ENCODE peak calls at places on chromosomes 13 and 19, in four cellular contexts. One of them, this sample, is unnamed.

GRCh38 chr13:75255653-75256052 is 226.3 kb downstream of the TBC1D4 start:
- DNase-seq in K562: no peak
- DNase-seq in HepG2: no peak
- DNase-seq in HCT116: no peak
- DNase-seq in this sample: no peak

GRCh38 chr13:114005206-114005720 is 31.4 kb upstream of the C13orf46 start:
- DNase-seq in K562: no peak
- DNase-seq in HepG2: no peak
- DNase-seq in HCT116: no peak
- DNase-seq in this sample: no peak

GRCh38 chr19:38264486-38265212 is at the start of gene SPINT2:
- DNase-seq in K562: no peak
- DNase-seq in HepG2: no peak
- DNase-seq in HCT116: peak
- DNase-seq in this sample: peak

GRCh38 chr13:48320906-48321510 is 17.5 kb downstream of the RB1 start:
- DNase-seq in K562: no peak
- DNase-seq in HepG2: no peak
- DNase-seq in HCT116: no peak
- DNase-seq in this sample: no peak

GRCh38 chr19:35048911-35049411 is 7.4 kb downstream of the HPN start:
- DNase-seq in K562: no peak
- DNase-seq in HepG2: no peak
- DNase-seq in HCT116: no peak
- DNase-seq in this sample: no peak

GRCh38 chr19:10669246-10669645 is 15.1 kb downstream of the ILF3 start:
- DNase-seq in K562: no peak
- DNase-seq in HepG2: no peak
- DNase-seq in HCT116: no peak
- DNase-seq in this sample: no peak

GRCh38 chr13:43146400-43146799 is 123.0 kb downstream of the DNAJC15 start:
- DNase-seq in K562: no peak
- DNase-seq in HepG2: no peak
- DNase-seq in HCT116: no peak
- DNase-seq in this sample: no peak

GRCh38 chr13:113890758-113891480 is 27.0 kb upstream of the GAS6 start:
- DNase-seq in K562: no peak
- DNase-seq in HepG2: no peak
- DNase-seq in HCT116: no peak
- DNase-seq in this sample: no peak

GRCh38 chr13:81048026-81048461 is 707.1 kb upstream of the SPRY2 start:
- DNase-seq in K562: no peak
- DNase-seq in HepG2: no peak
- DNase-seq in HCT116: no peak
- DNase-seq in this sample: no peak

GRCh38 chr13:32216281-32216680 is 98.9 kb downstream of the ZAR1L start:
- DNase-seq in K562: no peak
- DNase-seq in HepG2: no peak
- DNase-seq in HCT116: no peak
- DNase-seq in this sample: no peak

GRCh38 chr13:23020246-23020843 is 160.4 kb upstream of the SGCG start:
- DNase-seq in K562: peak
- DNase-seq in HepG2: peak
- DNase-seq in HCT116: peak
- DNase-seq in this sample: peak

GRCh38 chr13:43171489-43171888 is 148.1 kb downstream of the DNAJC15 start:
- DNase-seq in K562: no peak
- DNase-seq in HepG2: no peak
- DNase-seq in HCT116: no peak
- DNase-seq in this sample: no peak

GRCh38 chr13:63190742-63191141 is 1775.1 kb upstream of the PCDH20 start:
- DNase-seq in K562: no peak
- DNase-seq in HepG2: no peak
- DNase-seq in HCT116: no peak
- DNase-seq in this sample: no peak

GRCh38 chr13:42107006-42107405 is 58.6 kb downstream of the DGKH start:
- DNase-seq in K562: no peak
- DNase-seq in HepG2: no peak
- DNase-seq in HCT116: no peak
- DNase-seq in this sample: no peak

GRCh38 chr19:56253737-56254136 is 18.8 kb upstream of the EDDM13 start:
- DNase-seq in K562: peak
- DNase-seq in HepG2: peak
- DNase-seq in HCT116: peak
- DNase-seq in this sample: peak

GRCh38 chr19:16226184-16226591 is 28.5 kb downstream of the AP1M1 start:
- DNase-seq in K562: no peak
- DNase-seq in HepG2: no peak
- DNase-seq in HCT116: no peak
- DNase-seq in this sample: no peak

GRCh38 chr13:113584870-113585671 is 518 bp downstream of the TFDP1 start:
- DNase-seq in K562: peak
- DNase-seq in HepG2: no peak
- DNase-seq in HCT116: no peak
- DNase-seq in this sample: peak

GRCh38 chr13:73757471-73758233 is 376.6 kb downstream of the KLF12 start:
- DNase-seq in K562: no peak
- DNase-seq in HepG2: no peak
- DNase-seq in HCT116: no peak
- DNase-seq in this sample: no peak

GRCh38 chr13:43127103-43127817 is 103.9 kb downstream of the DNAJC15 start:
- DNase-seq in K562: no peak
- DNase-seq in HepG2: no peak
- DNase-seq in HCT116: no peak
- DNase-seq in this sample: no peak

GRCh38 chr13:98233127-98233526 is 56.1 kb upstream of the RNF113B start:
- DNase-seq in K562: no peak
- DNase-seq in HepG2: no peak
- DNase-seq in HCT116: no peak
- DNase-seq in this sample: no peak

GRCh38 chr13:98273824-98274786 is 97.0 kb upstream of the RNF113B start:
- DNase-seq in K562: no peak
- DNase-seq in HepG2: no peak
- DNase-seq in HCT116: no peak
- DNase-seq in this sample: no peak

GRCh38 chr13:20258963-20259288 is 26.8 kb upstream of the GJB6 start:
- DNase-seq in K562: no peak
- DNase-seq in HepG2: no peak
- DNase-seq in HCT116: no peak
- DNase-seq in this sample: no peak

GRCh38 chr13:32530841-32531253 is 7.7 kb downstream of the N4BP2L2 start:
- DNase-seq in K562: no peak
- DNase-seq in HepG2: no peak
- DNase-seq in HCT116: no peak
- DNase-seq in this sample: no peak

GRCh38 chr13:73967397-73968165 is 166.6 kb downstream of the KLF12 start:
- DNase-seq in K562: no peak
- DNase-seq in HepG2: no peak
- DNase-seq in HCT116: no peak
- DNase-seq in this sample: no peak

GRCh38 chr13:107834717-107835116 is 380.6 kb downstream of the LIG4 start:
- DNase-seq in K562: no peak
- DNase-seq in HepG2: no peak
- DNase-seq in HCT116: no peak
- DNase-seq in this sample: no peak

GRCh38 chr19:15250635-15250993 is 18.4 kb upstream of the EPHX3 start:
- DNase-seq in K562: no peak
- DNase-seq in HepG2: no peak
- DNase-seq in HCT116: no peak
- DNase-seq in this sample: no peak

GRCh38 chr13:21326155-21327030 is 132.7 kb downstream of the ZDHHC20 start:
- DNase-seq in K562: no peak
- DNase-seq in HepG2: no peak
- DNase-seq in HCT116: no peak
- DNase-seq in this sample: peak

GRCh38 chr19:35587326-35587725 is 1.4 kb downstream of the PMIS2 start:
- DNase-seq in K562: no peak
- DNase-seq in HepG2: no peak
- DNase-seq in HCT116: no peak
- DNase-seq in this sample: no peak

GRCh38 chr13:49908637-49909036 is 27.5 kb downstream of the SPRYD7 start:
- DNase-seq in K562: peak
- DNase-seq in HepG2: no peak
- DNase-seq in HCT116: peak
- DNase-seq in this sample: no peak

GRCh38 chr19:43780706-43781525 is at the start of gene KCNN4:
- DNase-seq in K562: peak
- DNase-seq in HepG2: no peak
- DNase-seq in HCT116: peak
- DNase-seq in this sample: no peak

GRCh38 chr13:30821421-30821820 is 84.7 kb upstream of the MEDAG start:
- DNase-seq in K562: no peak
- DNase-seq in HepG2: no peak
- DNase-seq in HCT116: no peak
- DNase-seq in this sample: no peak

GRCh38 chr19:48341006-48341405 is 15.7 kb downstream of the EMP3 start:
- DNase-seq in K562: no peak
- DNase-seq in HepG2: no peak
- DNase-seq in HCT116: no peak
- DNase-seq in this sample: peak

GRCh38 chr19:1156305-1156801 is 17.7 kb downstream of the SBNO2 start:
- DNase-seq in K562: no peak
- DNase-seq in HepG2: no peak
- DNase-seq in HCT116: no peak
- DNase-seq in this sample: no peak

GRCh38 chr13:86085890-86086289 is 286.7 kb upstream of the SLITRK6 start:
- DNase-seq in K562: no peak
- DNase-seq in HepG2: no peak
- DNase-seq in HCT116: no peak
- DNase-seq in this sample: no peak

DNA sequence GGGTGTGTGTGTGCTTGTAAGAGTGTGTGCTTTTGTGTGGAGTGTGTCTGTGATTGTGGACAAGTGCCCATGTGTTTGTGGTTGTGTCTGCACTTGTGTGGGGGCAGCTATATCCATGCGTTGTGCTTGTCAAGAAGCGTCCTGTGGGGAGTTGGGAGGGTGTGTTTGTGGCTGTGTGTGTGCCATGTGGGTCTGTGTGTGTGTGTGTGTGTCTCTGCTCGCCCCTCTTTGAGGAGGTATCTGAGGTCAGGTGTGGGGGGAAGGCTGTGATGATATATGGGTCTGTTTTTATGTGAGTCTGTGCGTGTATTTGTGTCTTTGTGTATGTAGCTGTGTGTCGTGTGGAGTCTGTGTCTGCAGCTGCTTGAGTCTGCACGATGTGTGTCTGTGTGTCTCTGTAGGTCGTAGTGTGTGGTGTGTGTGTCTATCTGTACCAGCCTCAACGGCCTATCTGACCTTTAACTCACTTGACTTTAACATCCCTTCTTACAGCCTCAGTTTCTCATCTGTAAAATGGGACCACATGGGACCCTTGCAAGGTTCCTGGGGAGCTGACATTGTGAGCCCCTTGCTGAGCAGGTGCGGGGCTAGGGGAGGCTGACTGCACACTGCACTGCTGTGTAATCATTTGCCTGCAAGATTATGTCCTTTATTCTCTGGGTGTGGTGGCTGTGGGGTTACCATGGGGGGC is 4.0 kb upstream of the NFIC start:
- DNase-seq in K562: no peak
- DNase-seq in HepG2: no peak
- DNase-seq in HCT116: no peak
- DNase-seq in this sample: no peak
- TF ChIP-seq ELF1 in K562: no peak
- TF ChIP-seq ELF1 in HepG2: no peak
- TF ChIP-seq ELF1 in HCT116: no peak
- TF ChIP-seq ELF1 in this sample: no peak

GRCh38 chr13:66896933-66897332 is 333.2 kb downstream of the PCDH9 start:
- DNase-seq in K562: no peak
- DNase-seq in HepG2: no peak
- DNase-seq in HCT116: no peak
- DNase-seq in this sample: no peak

GRCh38 chr13:66895780-66896179 is 334.4 kb downstream of the PCDH9 start:
- DNase-seq in K562: no peak
- DNase-seq in HepG2: no peak
- DNase-seq in HCT116: no peak
- DNase-seq in this sample: peak

GRCh38 chr13:66899955-66900354 is 330.2 kb downstream of the PCDH9 start:
- DNase-seq in K562: no peak
- DNase-seq in HepG2: no peak
- DNase-seq in HCT116: no peak
- DNase-seq in this sample: peak
- TF ChIP-seq ELF1 in K562: no peak
- TF ChIP-seq ELF1 in HepG2: no peak
- TF ChIP-seq ELF1 in HCT116: no peak
- TF ChIP-seq ELF1 in this sample: no peak

GRCh38 chr19:7699422-7700127 is 2.4 kb downstream of the FCER2 start:
- DNase-seq in K562: peak
- DNase-seq in HepG2: no peak
- DNase-seq in HCT116: no peak
- DNase-seq in this sample: no peak
- TF ChIP-seq ELF1 in K562: no peak
- TF ChIP-seq ELF1 in HepG2: no peak
- TF ChIP-seq ELF1 in HCT116: no peak
- TF ChIP-seq ELF1 in this sample: no peak

DNA sequence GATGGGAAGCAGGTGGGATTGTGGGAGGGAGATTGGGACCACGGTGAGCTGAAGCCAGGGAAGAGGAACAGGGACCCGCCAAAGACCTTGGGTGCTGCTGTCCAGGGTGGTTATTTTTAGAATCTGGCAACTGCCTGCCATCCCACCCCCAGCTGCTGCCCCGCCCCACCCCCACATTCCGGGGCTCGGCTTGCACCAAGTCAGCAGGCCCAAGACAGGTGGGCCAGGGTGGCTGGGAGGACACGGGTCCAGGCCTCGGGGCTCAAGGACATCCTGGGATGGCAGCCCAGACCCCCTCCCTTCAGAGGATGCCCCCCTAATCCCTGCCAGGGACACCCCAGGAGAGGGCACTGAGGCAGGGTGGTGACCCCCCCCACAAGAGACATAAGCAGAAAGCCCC is 827 bp downstream of the CKM start:
- DNase-seq in K562: no peak
- DNase-seq in HepG2: no peak
- DNase-seq in HCT116: no peak
- DNase-seq in this sample: no peak
- TF ChIP-seq ELF1 in K562: no peak
- TF ChIP-seq ELF1 in HepG2: no peak
- TF ChIP-seq ELF1 in HCT116: no peak
- TF ChIP-seq ELF1 in this sample: no peak

GRCh38 chr13:105365831-105366230 is 1169.6 kb downstream of the EFNB2 start:
- DNase-seq in K562: no peak
- DNase-seq in HepG2: no peak
- DNase-seq in HCT116: no peak
- DNase-seq in this sample: no peak

GRCh38 chr13:105368781-105369180 is 1166.7 kb downstream of the EFNB2 start:
- DNase-seq in K562: no peak
- DNase-seq in HepG2: no peak
- DNase-seq in HCT116: no peak
- DNase-seq in this sample: no peak

GRCh38 chr13:105363747-105364177 is 1171.7 kb downstream of the EFNB2 start:
- DNase-seq in K562: no peak
- DNase-seq in HepG2: no peak
- DNase-seq in HCT116: no peak
- DNase-seq in this sample: peak
- TF ChIP-seq ELF1 in K562: no peak
- TF ChIP-seq ELF1 in HepG2: no peak
- TF ChIP-seq ELF1 in HCT116: no peak
- TF ChIP-seq ELF1 in this sample: no peak